ENCODE peak calls at places on chromosomes 4 and X, in seven cellular contexts. J, D, W, X, I, E and P are unnamed samples.
A peak's percentile ranks its signal among the peaks of the same experiment; 100 is the strongest.

GRCh38 chr4:183995489-183996049 is 90.5 kb downstream of the STOX2 start:
- DNase-seq in J (no peak), D (no peak), W (no peak), X (no peak), I (no peak), E (no peak), P (no peak)

GRCh38 chr4:71217688-71218087 is 121.1 kb upstream of the SLC4A4 start:
- DNase-seq in J (no peak), D (no peak), W (no peak), X (no peak), I (no peak), E (no peak), P (no peak)

GRCh38 chrX:95484781-95485180 is 1199.9 kb upstream of the DIAPH2 start:
- DNase-seq in J (no peak), D (no peak), W (no peak), X (no peak), I (no peak), E (no peak), P (no peak)

GRCh38 chrX:119885554-119886428 is 9.9 kb upstream of the AKAP14 start:
- DNase-seq in J (no peak), D (no peak), W (no peak), X (peak; percentile 23), I (no peak), E (peak; percentile 58), P (no peak)

GRCh38 chr4:139555705-139556070 is 331 bp downstream of the SETD7 start:
- DNase-seq in J (no peak), D (no peak), W (peak; percentile 16), X (peak; percentile 64), I (no peak), E (no peak), P (peak; percentile 49)

GRCh38 chr4:162523171-162523570 is 359.4 kb upstream of the FSTL5 start:
- DNase-seq in J (no peak), D (no peak), W (no peak), X (peak; percentile 35), I (no peak), E (no peak), P (no peak)

GRCh38 chr4:105179539-105180401 is 33.1 kb downstream of the TET2 start:
- DNase-seq in J (no peak), D (no peak), W (no peak), X (no peak), I (no peak), E (peak; percentile 94), P (no peak)

GRCh38 chr4:136769717-136770116 is 762.6 kb downstream of the PCDH18 start:
- DNase-seq in J (no peak), D (no peak), W (no peak), X (no peak), I (no peak), E (no peak), P (no peak)

GRCh38 chrX:35351795-35352483 is 409.3 kb downstream of the FAM47B start:
- DNase-seq in J (no peak), D (no peak), W (no peak), X (no peak), I (no peak), E (no peak), P (no peak)

GRCh38 chr4:184364100-184364921 is 110.0 kb downstream of the IRF2 start:
- DNase-seq in J (no peak), D (no peak), W (no peak), X (no peak), I (no peak), E (no peak), P (no peak)

GRCh38 chr4:74230902-74231499 is 73.1 kb downstream of the MTHFD2L start:
- DNase-seq in J (no peak), D (no peak), W (no peak), X (no peak), I (peak; percentile 27), E (peak; percentile 94), P (peak; percentile 74)

GRCh38 chrX:45009371-45010000 is 136.5 kb downstream of the KDM6A start:
- DNase-seq in J (no peak), D (no peak), W (no peak), X (no peak), I (no peak), E (no peak), P (no peak)

GRCh38 chr4:159129822-159130550 is 27.1 kb downstream of the RAPGEF2 start:
- DNase-seq in J (no peak), D (no peak), W (no peak), X (no peak), I (no peak), E (no peak), P (no peak)

GRCh38 chr4:182416101-182416500 is 172.9 kb downstream of the TENM3 start:
- DNase-seq in J (no peak), D (no peak), W (no peak), X (no peak), I (no peak), E (peak; percentile 91), P (no peak)

GRCh38 chr4:182370491-182370890 is 127.3 kb downstream of the TENM3 start:
- DNase-seq in J (no peak), D (no peak), W (no peak), X (no peak), I (no peak), E (no peak), P (no peak)

GRCh38 chrX:118548831-118549230 is 53.2 kb downstream of the DOCK11 start:
- DNase-seq in J (no peak), D (no peak), W (no peak), X (no peak), I (no peak), E (peak; percentile 56), P (no peak)

GRCh38 chrX:45803383-45803921 is 602.8 kb upstream of the DIPK2B start:
- DNase-seq in J (no peak), D (no peak), W (no peak), X (no peak), I (peak; percentile 62), E (peak; percentile 95), P (no peak)

GRCh38 chr4:83328486-83328885 is 6.2 kb downstream of the HPSE start:
- DNase-seq in J (no peak), D (no peak), W (no peak), X (no peak), I (no peak), E (no peak), P (no peak)

GRCh38 chr4:147731611-147732515 is at the start of gene ARHGAP10:
- DNase-seq in J (peak; percentile 53), D (peak; percentile 9), W (peak; percentile 52), X (peak; percentile 87), I (peak; percentile 81), E (peak; percentile 85), P (peak; percentile 66)

GRCh38 chr4:3045500-3045850 is 28.9 kb downstream of the HTT-AS start:
- DNase-seq in J (no peak), D (no peak), W (no peak), X (no peak), I (peak; percentile 72), E (peak; percentile 62), P (peak; percentile 63)

GRCh38 chr4:154491341-154491679 is 289 bp downstream of the DCHS2 start:
- DNase-seq in J (peak; percentile 35), D (no peak), W (no peak), X (peak; percentile 55), I (no peak), E (no peak), P (peak; percentile 10)

GRCh38 chrX:104130808-104131207 is 18.5 kb downstream of the ZCCHC18 start:
- DNase-seq in J (no peak), D (no peak), W (no peak), X (no peak), I (no peak), E (no peak), P (no peak)

GRCh38 chr4:185304944-185305690 is 90.6 kb downstream of the LRP2BP start:
- DNase-seq in J (no peak), D (no peak), W (no peak), X (peak; percentile 65), I (peak; percentile 25), E (peak; percentile 61), P (peak; percentile 16)